ENCODE peak calls at places on chromosomes 4 and X, in five cellular contexts. One of them, this sample, is unnamed.

GRCh38 chrX:43595931-43596330 is 60.2 kb upstream of the MAOA start:
- DNase-seq in CD8-positive, alpha-beta memory T cell: no peak
- DNase-seq in psoas muscle: no peak
- DNase-seq in transverse colon: no peak
- DNase-seq in sigmoid colon: no peak
- DNase-seq in this sample: no peak

GRCh38 chrX:109830704-109831206 is 97.7 kb upstream of the ACSL4 start:
- DNase-seq in transverse colon: no peak
- DNase-seq in psoas muscle: no peak
- DNase-seq in sigmoid colon: no peak
- DNase-seq in CD8-positive, alpha-beta memory T cell: no peak
- DNase-seq in this sample: no peak

GRCh38 chr4:182876427-182876826 is 40.8 kb downstream of the DCTD start:
- DNase-seq in sigmoid colon: peak
- DNase-seq in CD8-positive, alpha-beta memory T cell: no peak
- DNase-seq in transverse colon: no peak
- DNase-seq in psoas muscle: no peak
- DNase-seq in this sample: peak

GRCh38 chr4:28241021-28241420 is 1380.4 kb downstream of the STIM2 start:
- DNase-seq in transverse colon: no peak
- DNase-seq in psoas muscle: no peak
- DNase-seq in sigmoid colon: no peak
- DNase-seq in CD8-positive, alpha-beta memory T cell: no peak
- DNase-seq in this sample: no peak

GRCh38 chrX:47863187-47863586 is 26.5 kb downstream of the ZNF81 start:
- DNase-seq in CD8-positive, alpha-beta memory T cell: no peak
- DNase-seq in sigmoid colon: no peak
- DNase-seq in psoas muscle: no peak
- DNase-seq in transverse colon: no peak
- DNase-seq in this sample: no peak

GRCh38 chr4:39044947-39045734 is 12.9 kb upstream of the TMEM156 start:
- DNase-seq in psoas muscle: peak
- DNase-seq in CD8-positive, alpha-beta memory T cell: no peak
- DNase-seq in sigmoid colon: peak
- DNase-seq in transverse colon: no peak
- DNase-seq in this sample: peak

GRCh38 chrX:72079607-72080006 is 52.1 kb downstream of the RTL5 start:
- DNase-seq in transverse colon: no peak
- DNase-seq in CD8-positive, alpha-beta memory T cell: no peak
- DNase-seq in sigmoid colon: no peak
- DNase-seq in psoas muscle: no peak
- DNase-seq in this sample: peak

GRCh38 chrX:132217203-132218073 is 1.8 kb downstream of the RAP2C start:
- DNase-seq in transverse colon: peak
- DNase-seq in psoas muscle: peak
- DNase-seq in CD8-positive, alpha-beta memory T cell: peak
- DNase-seq in sigmoid colon: peak
- DNase-seq in this sample: peak

GRCh38 chrX:47831788-47832187 is 4.9 kb upstream of the ZNF81 start:
- DNase-seq in CD8-positive, alpha-beta memory T cell: peak
- DNase-seq in transverse colon: peak
- DNase-seq in sigmoid colon: no peak
- DNase-seq in psoas muscle: peak
- DNase-seq in this sample: peak

GRCh38 chrX:25523574-25523973 is 507.8 kb upstream of the ARX start:
- DNase-seq in sigmoid colon: no peak
- DNase-seq in psoas muscle: no peak
- DNase-seq in CD8-positive, alpha-beta memory T cell: no peak
- DNase-seq in transverse colon: no peak
- DNase-seq in this sample: no peak

GRCh38 chr4:101724093-101724492 is 66.4 kb upstream of the BANK1 start:
- DNase-seq in transverse colon: no peak
- DNase-seq in CD8-positive, alpha-beta memory T cell: no peak
- DNase-seq in psoas muscle: no peak
- DNase-seq in sigmoid colon: no peak
- DNase-seq in this sample: no peak

GRCh38 chr4:148790246-148790645 is 348.0 kb upstream of the NR3C2 start:
- DNase-seq in sigmoid colon: no peak
- DNase-seq in transverse colon: no peak
- DNase-seq in CD8-positive, alpha-beta memory T cell: no peak
- DNase-seq in psoas muscle: no peak
- DNase-seq in this sample: no peak

GRCh38 chrX:45006002-45006800 is 133.2 kb downstream of the KDM6A start:
- DNase-seq in CD8-positive, alpha-beta memory T cell: no peak
- DNase-seq in sigmoid colon: no peak
- DNase-seq in psoas muscle: no peak
- DNase-seq in transverse colon: no peak
- DNase-seq in this sample: no peak

GRCh38 chr4:78568640-78569261 is 17.2 kb downstream of the ANXA3 start:
- DNase-seq in psoas muscle: no peak
- DNase-seq in sigmoid colon: no peak
- DNase-seq in CD8-positive, alpha-beta memory T cell: no peak
- DNase-seq in transverse colon: no peak
- DNase-seq in this sample: no peak

GRCh38 chrX:68895339-68896250 is 66.8 kb downstream of the EFNB1 start:
- DNase-seq in CD8-positive, alpha-beta memory T cell: no peak
- DNase-seq in transverse colon: peak
- DNase-seq in sigmoid colon: peak
- DNase-seq in psoas muscle: peak
- DNase-seq in this sample: peak

DNA sequence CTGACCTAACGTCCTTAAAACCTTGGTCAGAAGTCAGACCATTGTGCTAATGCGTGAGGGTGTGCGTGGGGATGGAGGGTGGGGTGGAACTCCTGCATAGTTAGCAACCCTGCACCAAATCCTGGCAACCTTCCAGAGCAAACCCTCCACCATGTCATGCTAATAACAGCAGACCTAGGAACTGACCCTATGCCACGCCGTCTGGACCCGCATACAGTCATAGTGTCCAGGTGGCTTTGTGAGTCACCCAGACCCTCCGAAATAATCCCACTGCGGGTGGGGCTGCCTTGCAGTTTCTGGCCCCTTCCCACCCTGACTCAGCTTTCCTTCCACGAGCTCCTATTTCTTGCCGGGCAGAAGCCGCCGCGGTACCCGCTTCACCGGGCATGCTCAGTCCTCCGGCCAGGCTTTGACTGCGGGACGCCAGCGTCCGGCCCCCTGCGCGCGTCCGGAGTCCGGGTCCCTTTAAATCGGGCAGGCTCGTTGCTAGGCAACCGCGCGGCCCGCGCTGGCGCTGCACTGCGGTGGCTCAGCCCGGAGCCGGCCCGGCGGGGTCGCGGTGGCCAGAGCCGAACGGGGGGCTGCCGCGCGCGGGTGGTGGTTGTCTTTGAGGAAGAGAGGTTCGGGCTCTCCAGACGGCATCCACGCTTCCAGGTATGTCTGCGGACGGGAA is at the start of gene CCDC160:
- DNase-seq in transverse colon: peak
- DNase-seq in sigmoid colon: peak
- DNase-seq in psoas muscle: peak
- DNase-seq in CD8-positive, alpha-beta memory T cell: no peak
- DNase-seq in this sample: peak
- H3K4me3 ChIP-seq in transverse colon: peak
- H3K4me3 ChIP-seq in sigmoid colon: peak
- H3K4me3 ChIP-seq in psoas muscle: peak
- H3K4me3 ChIP-seq in CD8-positive, alpha-beta memory T cell: no peak
- H3K4me3 ChIP-seq in this sample: peak

GRCh38 chrX:12958059-12958458 is 16.9 kb upstream of the TMSB4X start:
- DNase-seq in psoas muscle: no peak
- DNase-seq in sigmoid colon: no peak
- DNase-seq in CD8-positive, alpha-beta memory T cell: no peak
- DNase-seq in transverse colon: no peak
- DNase-seq in this sample: no peak
- H3K27ac ChIP-seq in psoas muscle: no peak
- H3K27ac ChIP-seq in sigmoid colon: no peak
- H3K27ac ChIP-seq in CD8-positive, alpha-beta memory T cell: peak
- H3K27ac ChIP-seq in transverse colon: peak
- H3K27ac ChIP-seq in this sample: peak

DNA sequence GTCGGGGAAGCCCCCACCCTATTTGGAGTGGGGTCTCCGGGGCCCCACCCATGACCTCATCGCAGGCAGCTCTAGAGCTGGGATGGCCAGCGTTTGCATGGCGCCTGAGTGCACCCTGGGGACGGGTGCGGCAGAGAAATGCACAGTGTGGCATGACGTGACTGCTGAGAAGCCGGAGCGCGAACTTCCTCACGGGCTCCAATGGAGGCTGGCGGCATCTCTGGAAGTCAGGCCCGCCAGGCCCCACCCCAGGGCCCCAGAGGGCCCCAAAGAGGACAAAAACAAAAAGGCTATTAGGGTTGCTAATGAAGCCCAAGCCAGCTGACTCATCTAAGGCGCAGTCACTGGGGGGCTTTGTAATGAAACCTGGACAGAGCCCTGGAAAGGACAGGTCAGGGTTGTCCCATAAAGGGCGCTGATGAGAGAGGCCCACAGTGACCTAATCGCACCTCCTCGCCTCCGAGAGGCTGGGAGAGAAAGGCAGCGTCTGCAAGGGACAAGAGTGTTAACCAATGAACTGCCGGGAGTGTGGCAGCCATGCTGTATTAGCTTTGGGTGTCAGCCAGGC is 86.0 kb upstream of the C1QTNF7 start:
- DNase-seq in transverse colon: no peak
- DNase-seq in CD8-positive, alpha-beta memory T cell: no peak
- DNase-seq in psoas muscle: peak
- DNase-seq in sigmoid colon: no peak
- DNase-seq in this sample: no peak
- H3K4me3 ChIP-seq in transverse colon: no peak
- H3K4me3 ChIP-seq in CD8-positive, alpha-beta memory T cell: no peak
- H3K4me3 ChIP-seq in psoas muscle: no peak
- H3K4me3 ChIP-seq in sigmoid colon: peak
- H3K4me3 ChIP-seq in this sample: peak

DNA sequence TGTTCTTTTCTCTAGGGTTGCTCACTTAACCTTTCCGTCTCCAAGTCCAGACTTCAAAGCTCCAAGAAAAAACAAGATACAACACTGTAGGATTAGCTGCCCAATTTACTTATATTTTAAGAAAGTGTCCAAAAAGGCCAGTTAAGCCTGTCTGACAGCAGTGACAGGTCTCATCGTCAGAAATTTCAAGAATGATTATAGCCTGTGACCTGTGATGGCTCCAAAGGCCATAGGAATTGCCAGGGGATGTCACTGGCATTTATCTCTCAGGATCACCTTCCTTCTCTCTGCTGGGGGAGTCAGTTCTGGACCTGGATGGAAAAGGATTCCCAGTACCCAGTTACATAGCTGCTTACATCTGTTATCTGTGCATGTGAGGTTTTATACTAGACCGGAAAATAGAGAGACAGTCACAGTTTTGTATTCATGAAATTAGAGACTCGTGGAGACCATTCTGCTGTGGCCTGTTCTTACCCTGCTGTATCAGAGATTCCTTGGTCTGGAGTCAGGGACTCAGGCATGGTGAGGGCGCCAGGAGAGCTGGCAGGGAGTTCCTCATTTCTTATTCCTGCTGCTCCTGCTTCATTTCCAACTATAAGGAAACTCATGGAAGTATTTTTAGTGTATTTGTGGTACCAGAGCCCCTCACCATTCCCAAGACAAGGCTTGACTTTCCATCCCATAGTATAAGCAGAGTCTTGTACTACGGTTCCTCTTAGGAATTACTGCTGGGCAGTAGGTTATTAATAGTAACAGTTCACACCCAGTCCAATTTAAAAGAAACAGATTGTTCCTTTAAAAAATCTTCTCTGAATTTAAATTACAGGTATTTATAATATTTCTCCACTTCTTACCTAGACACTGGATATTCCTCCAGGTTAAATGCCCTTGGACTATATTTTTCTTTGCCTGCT is 220.8 kb downstream of the SHROOM3 start:
- DNase-seq in psoas muscle: no peak
- DNase-seq in transverse colon: no peak
- DNase-seq in CD8-positive, alpha-beta memory T cell: no peak
- DNase-seq in sigmoid colon: no peak
- DNase-seq in this sample: no peak
- H3K27ac ChIP-seq in psoas muscle: no peak
- H3K27ac ChIP-seq in transverse colon: no peak
- H3K27ac ChIP-seq in CD8-positive, alpha-beta memory T cell: no peak
- H3K27ac ChIP-seq in sigmoid colon: peak
- H3K27ac ChIP-seq in this sample: no peak

GRCh38 chrX:101079223-101079622 is 544 bp downstream of the TMEM35A start:
- DNase-seq in psoas muscle: no peak
- DNase-seq in transverse colon: no peak
- DNase-seq in CD8-positive, alpha-beta memory T cell: no peak
- DNase-seq in sigmoid colon: no peak
- DNase-seq in this sample: no peak
- H3K4me3 ChIP-seq in psoas muscle: peak
- H3K4me3 ChIP-seq in transverse colon: peak
- H3K4me3 ChIP-seq in CD8-positive, alpha-beta memory T cell: no peak
- H3K4me3 ChIP-seq in sigmoid colon: peak
- H3K4me3 ChIP-seq in this sample: no peak

GRCh38 chr4:139816856-139817255 is 151.2 kb downstream of the MGST2 start:
- DNase-seq in psoas muscle: no peak
- DNase-seq in transverse colon: no peak
- DNase-seq in sigmoid colon: no peak
- DNase-seq in CD8-positive, alpha-beta memory T cell: no peak
- DNase-seq in this sample: no peak

GRCh38 chr4:139815646-139816601 is 150.3 kb downstream of the MGST2 start:
- DNase-seq in sigmoid colon: peak
- DNase-seq in transverse colon: peak
- DNase-seq in psoas muscle: peak
- DNase-seq in CD8-positive, alpha-beta memory T cell: no peak
- DNase-seq in this sample: no peak

GRCh38 chr4:139817657-139818452 is 152.2 kb downstream of the MGST2 start:
- DNase-seq in psoas muscle: peak
- DNase-seq in sigmoid colon: no peak
- DNase-seq in CD8-positive, alpha-beta memory T cell: no peak
- DNase-seq in transverse colon: no peak
- DNase-seq in this sample: no peak

GRCh38 chr4:139810710-139811109 is 145.1 kb downstream of the MGST2 start:
- DNase-seq in transverse colon: no peak
- DNase-seq in CD8-positive, alpha-beta memory T cell: no peak
- DNase-seq in psoas muscle: no peak
- DNase-seq in sigmoid colon: no peak
- DNase-seq in this sample: no peak

GRCh38 chr4:139814285-139815015 is 148.8 kb downstream of the MGST2 start:
- DNase-seq in psoas muscle: peak
- DNase-seq in sigmoid colon: no peak
- DNase-seq in CD8-positive, alpha-beta memory T cell: no peak
- DNase-seq in transverse colon: no peak
- DNase-seq in this sample: no peak
- H3K27ac ChIP-seq in psoas muscle: peak
- H3K27ac ChIP-seq in sigmoid colon: peak
- H3K27ac ChIP-seq in CD8-positive, alpha-beta memory T cell: no peak
- H3K27ac ChIP-seq in transverse colon: peak
- H3K27ac ChIP-seq in this sample: peak

DNA sequence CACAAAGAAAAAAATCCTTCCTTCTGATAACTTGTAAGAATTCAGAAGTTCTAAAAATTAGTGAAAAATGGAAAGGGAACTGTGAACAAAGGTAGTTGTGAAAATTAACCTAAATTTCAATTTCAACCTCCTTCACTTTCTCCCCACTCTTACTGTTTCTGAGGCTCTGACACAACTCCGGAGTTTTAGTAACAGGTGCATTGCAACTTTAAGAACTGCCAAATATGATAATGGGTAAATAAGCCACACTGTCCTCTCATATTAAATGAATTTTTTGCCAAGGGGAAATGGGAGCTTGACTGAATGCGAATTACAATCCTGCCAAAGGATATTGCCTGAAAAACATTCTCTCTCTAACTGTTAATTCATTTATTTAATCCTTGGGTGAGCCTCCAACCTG is 1.2 kb downstream of the EGF start:
- DNase-seq in psoas muscle: no peak
- DNase-seq in CD8-positive, alpha-beta memory T cell: no peak
- DNase-seq in sigmoid colon: no peak
- DNase-seq in transverse colon: no peak
- DNase-seq in this sample: no peak
- H3K4me3 ChIP-seq in psoas muscle: peak
- H3K4me3 ChIP-seq in CD8-positive, alpha-beta memory T cell: no peak
- H3K4me3 ChIP-seq in sigmoid colon: no peak
- H3K4me3 ChIP-seq in transverse colon: peak
- H3K4me3 ChIP-seq in this sample: no peak

GRCh38 chr4:76751612-76752343 is 146.2 kb downstream of the SOWAHB start:
- DNase-seq in psoas muscle: no peak
- DNase-seq in sigmoid colon: no peak
- DNase-seq in CD8-positive, alpha-beta memory T cell: no peak
- DNase-seq in transverse colon: no peak
- DNase-seq in this sample: no peak
- H3K27ac ChIP-seq in psoas muscle: no peak
- H3K27ac ChIP-seq in sigmoid colon: no peak
- H3K27ac ChIP-seq in CD8-positive, alpha-beta memory T cell: no peak
- H3K27ac ChIP-seq in transverse colon: no peak
- H3K27ac ChIP-seq in this sample: no peak

This sample was measured in spleen.